ENCODE peak calls at places on chromosomes 16 and 17, in seven cellular contexts. F is NCI-H1105; M is activated T-helper 1 cell treated with anti-CD3 and anti-CD28 coated beads, Interleukin-2, amount 50 U/mL, for 16 hours; L is EH; K is HT1080; O is SJSA1; B is ovary. N is an unnamed sample.
A peak's percentile ranks its signal among the peaks of the same experiment; 100 is the strongest.

GRCh38 chr16:88742896-88743605 is 36.7 kb downstream of the CTU2 start:
- DNase-seq in F (no peak), M (no peak), L (no peak), K (no peak), O (no peak), B (no peak), N (no peak)

GRCh38 chr17:2067048-2067452 is 12.1 kb downstream of the HIC1 start:
- DNase-seq in F (no peak), M (no peak), L (peak; percentile 49), K (no peak), O (no peak), B (no peak), N (no peak)

GRCh38 chr17:16449121-16449570 is 33.8 kb downstream of the TRPV2 start:
- DNase-seq in F (no peak), M (no peak), L (peak; percentile 44), K (peak; percentile 60), O (peak; percentile 24), B (no peak), N (no peak)

GRCh38 chr17:58081641-58082340 is 1.4 kb upstream of the DYNLL2 start:
- DNase-seq in F (no peak), M (no peak), L (no peak), K (no peak), O (no peak), B (no peak), N (no peak)

GRCh38 chr16:87878704-87879103 is 9.4 kb upstream of the SLC7A5 start:
- DNase-seq in F (no peak), M (no peak), L (no peak), K (no peak), O (no peak), B (no peak), N (no peak)

GRCh38 chr16:58578642-58579041 is 51.0 kb downstream of the CNOT1 start:
- DNase-seq in F (no peak), M (no peak), L (no peak), K (no peak), O (no peak), B (no peak), N (no peak)

GRCh38 chr16:83915491-83915890 is 16.6 kb downstream of the MLYCD start:
- DNase-seq in F (no peak), M (no peak), L (no peak), K (no peak), O (no peak), B (no peak), N (no peak)

GRCh38 chr17:82317394-82318168 is at the start of gene CD7:
- DNase-seq in F (no peak), M (peak; percentile 49), L (no peak), K (no peak), O (no peak), B (no peak), N (no peak)

GRCh38 chr16:53841884-53842283 is 137.9 kb downstream of the FTO start:
- DNase-seq in F (no peak), M (no peak), L (no peak), K (no peak), O (no peak), B (no peak), N (no peak)

GRCh38 chr16:89198417-89199240 is 1.7 kb downstream of the SLC22A31 start:
- DNase-seq in F (no peak), M (no peak), L (no peak), K (no peak), O (no peak), B (no peak), N (no peak)

GRCh38 chr16:53043986-53044571 is 8.6 kb downstream of the CHD9NB start:
- DNase-seq in F (no peak), M (no peak), L (no peak), K (peak; percentile 23), O (no peak), B (no peak), N (peak; percentile 66)

GRCh38 chr17:67217446-67217845 is 27.6 kb downstream of the HELZ start:
- DNase-seq in F (no peak), M (no peak), L (no peak), K (no peak), O (no peak), B (no peak), N (no peak)

GRCh38 chr17:48055531-48056245 is 7.5 kb downstream of the NFE2L1 start:
- DNase-seq in F (no peak), M (peak; percentile 11), L (peak; percentile 91), K (peak; percentile 32), O (no peak), B (no peak), N (no peak)

GRCh38 chr16:4351880-4352279 is 759 bp upstream of the PAM16 start:
- DNase-seq in F (no peak), M (no peak), L (peak; percentile 70), K (no peak), O (no peak), B (no peak), N (no peak)

GRCh38 chr16:72961115-72961832 is 86.7 kb downstream of the ZFHX3 start:
- DNase-seq in F (peak; percentile 84), M (no peak), L (peak; percentile 17), K (no peak), O (no peak), B (no peak), N (peak; percentile 96)

GRCh38 chr16:75305364-75306101 is 54.1 kb upstream of the BCAR1 start:
- DNase-seq in F (no peak), M (peak; percentile 0), L (peak; percentile 100), K (peak; percentile 100), O (peak; percentile 97), B (peak; percentile 73), N (peak; percentile 7)

GRCh38 chr17:12790806-12791148 is 1.5 kb downstream of the ARHGAP44 start:
- DNase-seq in F (no peak), M (no peak), L (no peak), K (no peak), O (no peak), B (no peak), N (no peak)

GRCh38 chr16:51527349-51527748 is 376.3 kb upstream of the SALL1 start:
- DNase-seq in F (no peak), M (no peak), L (no peak), K (no peak), O (no peak), B (no peak), N (no peak)

GRCh38 chr17:66564992-66565465 is 262.6 kb downstream of the PRKCA start:
- DNase-seq in F (no peak), M (no peak), L (peak; percentile 82), K (peak; percentile 68), O (no peak), B (no peak), N (no peak)

GRCh38 chr17:74569392-74570003 is 2.2 kb upstream of the CD300H start:
- DNase-seq in F (no peak), M (no peak), L (peak; percentile 5), K (peak; percentile 98), O (peak; percentile 69), B (no peak), N (no peak)

GRCh38 chr17:82184761-82185160 is 27.9 kb downstream of the CCDC57 start:
- DNase-seq in F (no peak), M (no peak), L (no peak), K (no peak), O (no peak), B (no peak), N (no peak)

GRCh38 chr16:78675312-78675711 is 575.9 kb downstream of the WWOX start:
- DNase-seq in F (no peak), M (no peak), L (peak; percentile 3), K (no peak), O (peak; percentile 58), B (no peak), N (no peak)

GRCh38 chr17:79557724-79558572 is 52.9 kb downstream of the RBFOX3 start:
- DNase-seq in F (no peak), M (no peak), L (no peak), K (no peak), O (no peak), B (no peak), N (no peak)

GRCh38 chr17:80545499-80545826 is 825 bp downstream of the RPTOR start:
- DNase-seq in F (no peak), M (no peak), L (peak; percentile 18), K (no peak), O (no peak), B (no peak), N (no peak)

GRCh38 chr17:6435051-6435450 is at the start of gene AIPL1:
- DNase-seq in F (no peak), M (no peak), L (no peak), K (no peak), O (no peak), B (no peak), N (no peak)

GRCh38 chr17:8188408-8188839 is 1.6 kb downstream of the BORCS6 start:
- DNase-seq in F (no peak), M (no peak), L (peak; percentile 4), K (no peak), O (no peak), B (peak; percentile 53), N (no peak)

GRCh38 chr16:82105107-82105506 is 64.9 kb downstream of the MPHOSPH6 start:
- DNase-seq in F (no peak), M (no peak), L (no peak), K (no peak), O (no peak), B (no peak), N (no peak)

GRCh38 chr16:56102159-56102798 is 89.0 kb upstream of the GNAO1 start:
- DNase-seq in F (peak; percentile 93), M (no peak), L (peak; percentile 46), K (no peak), O (no peak), B (peak; percentile 26), N (no peak)

GRCh38 chr16:83164816-83165215 is 538.0 kb downstream of the CDH13 start:
- DNase-seq in F (no peak), M (no peak), L (no peak), K (no peak), O (no peak), B (no peak), N (no peak)

GRCh38 chr17:28412131-28412530 is 6.1 kb upstream of the SLC46A1 start:
- DNase-seq in F (no peak), M (no peak), L (no peak), K (no peak), O (no peak), B (no peak), N (no peak)

GRCh38 chr17:66860204-66860603 is 25.3 kb downstream of the CACNG5 start:
- DNase-seq in F (no peak), M (no peak), L (no peak), K (no peak), O (no peak), B (no peak), N (no peak)

GRCh38 chr17:35900693-35901487 is 20.7 kb upstream of the CCL5 start:
- DNase-seq in F (no peak), M (no peak), L (no peak), K (peak; percentile 47), O (no peak), B (no peak), N (peak; percentile 7)

GRCh38 chr16:1244881-1245280 is 4.4 kb downstream of the TPSAB1 start:
- DNase-seq in F (no peak), M (no peak), L (no peak), K (peak; percentile 34), O (no peak), B (no peak), N (no peak)

GRCh38 chr17:60577147-60577925 is 22.7 kb upstream of the PPM1D start:
- DNase-seq in F (no peak), M (no peak), L (peak; percentile 75), K (peak; percentile 51), O (peak; percentile 65), B (peak; percentile 53), N (peak; percentile 38)